ENCODE peak calls at places on chromosomes 2 and 18, in nine cellular contexts. L, K, D, I, B, M, H, R and S are unnamed samples.

GRCh38 chr2:183416741-183417140 is 292.5 kb downstream of the NUP35 start:
- DNase-seq in K (peak), I (no peak), B (no peak), R (no peak), H (no peak), M (no peak), L (no peak), D (no peak), S (no peak)

GRCh38 chr2:238528953-238529781 is 102.4 kb downstream of the ASB1 start:
- DNase-seq in H (no peak), I (peak), M (peak), L (no peak), D (peak), B (peak), K (no peak), R (peak), S (no peak)

GRCh38 chr2:233015048-233015645 is 2.1 kb upstream of the NGEF start:
- DNase-seq in I (no peak), R (no peak), D (no peak), L (no peak), B (no peak), K (no peak), M (no peak), H (no peak), S (no peak)

GRCh38 chr2:240462704-240463273 is 27.3 kb downstream of the GPC1 start:
- DNase-seq in K (peak), R (no peak), M (no peak), B (no peak), H (no peak), D (no peak), L (no peak), I (no peak), S (peak)

GRCh38 chr2:164896226-164896625 is 54.6 kb upstream of the COBLL1 start:
- DNase-seq in B (peak), I (peak), M (peak), K (no peak), R (peak), L (no peak), H (no peak), D (no peak), S (no peak)

GRCh38 chr18:10453885-10454772 is at the start of gene APCDD1:
- DNase-seq in M (peak), R (no peak), L (peak), B (no peak), K (peak), D (peak), H (no peak), I (no peak), S (peak)

GRCh38 chr18:36503477-36503876 is 206.0 kb downstream of the FHOD3 start:
- DNase-seq in R (no peak), K (no peak), M (no peak), D (no peak), I (no peak), B (no peak), L (no peak), H (no peak), S (no peak)

GRCh38 chr2:64831134-64831976 is 157.8 kb upstream of the SLC1A4 start:
- DNase-seq in D (peak), B (peak), R (peak), I (peak), K (peak), M (peak), L (peak), H (peak), S (peak)

GRCh38 chr18:68734311-68734710 is 19.4 kb upstream of the TMX3 start:
- DNase-seq in H (no peak), B (no peak), L (no peak), I (peak), R (peak), D (no peak), K (no peak), M (peak), S (no peak)

GRCh38 chr2:79585701-79586428 is 73.0 kb downstream of the CTNNA2 start:
- DNase-seq in B (peak), R (peak), D (no peak), H (no peak), K (no peak), I (peak), L (no peak), M (no peak), S (no peak)

GRCh38 chr18:6960656-6961055 is 156.9 kb downstream of the LAMA1 start:
- DNase-seq in I (peak), H (no peak), L (no peak), K (no peak), M (peak), B (peak), D (peak), R (no peak), S (no peak)

GRCh38 chr18:51135795-51136194 is 61.7 kb downstream of the MEX3C start:
- DNase-seq in B (no peak), R (no peak), I (no peak), L (no peak), M (no peak), H (peak), K (no peak), D (no peak), S (no peak)
- TF ChIP-seq CTCF in B (peak), R (peak), I (no peak), L (no peak), M (peak), H (peak), K (peak), D (peak), S (no peak)

DNA sequence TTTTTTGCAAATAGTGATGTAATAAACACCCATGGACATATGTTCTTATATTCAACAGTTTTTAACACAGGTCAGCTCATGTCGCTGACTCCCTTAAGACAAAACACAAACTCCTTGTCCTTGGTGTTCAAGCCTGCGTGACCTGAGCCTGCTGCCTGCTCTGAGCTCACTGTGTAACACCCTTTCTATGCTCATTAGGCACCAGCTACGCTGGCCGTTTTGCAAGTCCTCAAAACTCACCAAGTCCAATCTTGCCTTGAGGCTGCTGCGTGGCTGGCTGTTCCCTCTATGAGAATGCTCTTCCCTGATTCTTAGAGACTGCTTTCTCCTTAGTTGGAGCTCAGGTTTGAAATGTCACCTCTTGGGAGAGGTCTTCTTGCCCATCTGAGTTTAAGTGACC is 100.5 kb upstream of the GLI2 start:
- DNase-seq in D (no peak), L (no peak), H (no peak), M (no peak), I (no peak), K (no peak), B (no peak), R (no peak), S (no peak)
- TF ChIP-seq CTCF in D (no peak), L (no peak), H (no peak), M (no peak), I (no peak), K (no peak), B (no peak), R (no peak), S (no peak)

GRCh38 chr2:179899666-179900065 is 38.3 kb upstream of the ZNF385B start:
- DNase-seq in K (no peak), B (no peak), I (no peak), R (no peak), M (no peak), D (no peak), L (no peak), H (no peak), S (no peak)

GRCh38 chr2:179900655-179901054 is 39.2 kb upstream of the ZNF385B start:
- DNase-seq in H (no peak), I (no peak), B (no peak), R (no peak), M (no peak), L (no peak), K (no peak), D (no peak), S (no peak)

GRCh38 chr2:179893616-179894015 is 32.2 kb upstream of the ZNF385B start:
- DNase-seq in B (no peak), H (no peak), M (no peak), I (no peak), K (no peak), R (no peak), L (no peak), D (no peak), S (no peak)

DNA sequence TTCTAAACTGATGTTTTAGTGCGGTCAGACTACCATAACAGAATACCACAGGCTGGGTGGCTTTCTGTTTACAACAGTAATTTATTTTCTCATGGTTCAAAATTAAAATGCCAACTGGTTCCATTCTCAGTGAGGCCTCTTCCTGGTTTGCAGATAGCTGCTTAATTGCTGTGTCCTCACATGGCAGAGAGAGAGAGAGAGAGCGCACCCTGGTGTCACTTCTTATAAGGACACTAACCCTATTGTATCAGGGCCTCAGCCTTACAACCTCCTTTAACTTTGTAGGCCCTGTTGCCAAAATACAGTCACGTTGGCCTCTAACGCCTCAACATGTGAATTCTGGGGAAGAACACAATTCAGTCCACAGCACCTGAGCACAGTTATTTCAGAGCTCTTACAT is 37.5 kb upstream of the ZNF385B start:
- DNase-seq in H (peak), I (peak), K (peak), R (peak), B (peak), M (peak), D (peak), L (no peak), S (no peak)
- TF ChIP-seq CTCF in H (peak), I (peak), K (peak), R (peak), B (peak), M (peak), D (peak), L (no peak), S (no peak)

DNA sequence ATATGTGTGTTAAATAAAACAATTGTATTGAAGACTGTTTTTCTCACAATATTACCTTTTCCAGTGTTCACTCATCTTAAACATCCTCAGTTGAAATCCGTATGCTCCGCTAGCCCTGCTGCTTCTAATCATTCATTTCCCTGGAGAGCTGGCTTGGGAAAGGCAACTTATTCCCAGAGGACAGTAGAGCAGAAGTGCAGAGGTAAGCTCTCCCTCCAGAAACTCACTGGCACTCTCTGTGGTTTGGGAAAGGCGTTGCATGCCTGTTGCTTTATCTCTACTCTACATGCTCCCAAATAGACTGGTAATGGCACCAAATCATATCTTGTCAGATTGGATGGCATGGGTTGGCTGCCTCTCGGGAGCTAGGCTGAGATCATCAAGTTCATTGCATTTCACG is 117.1 kb upstream of the BOD1L2 start:
- DNase-seq in D (no peak), L (no peak), H (no peak), I (no peak), M (peak), K (no peak), B (peak), R (no peak), S (no peak)
- TF ChIP-seq CTCF in D (peak), L (no peak), H (peak), I (peak), M (no peak), K (no peak), B (peak), R (no peak), S (no peak)

GRCh38 chr2:128714861-128715312 is 396.2 kb upstream of the HS6ST1 start:
- DNase-seq in B (no peak), D (no peak), M (no peak), K (peak), I (no peak), R (no peak), L (no peak), H (no peak), S (no peak)
- TF ChIP-seq CTCF in B (no peak), D (no peak), M (peak), K (no peak), I (no peak), R (no peak), L (no peak), H (peak), S (no peak)

DNA sequence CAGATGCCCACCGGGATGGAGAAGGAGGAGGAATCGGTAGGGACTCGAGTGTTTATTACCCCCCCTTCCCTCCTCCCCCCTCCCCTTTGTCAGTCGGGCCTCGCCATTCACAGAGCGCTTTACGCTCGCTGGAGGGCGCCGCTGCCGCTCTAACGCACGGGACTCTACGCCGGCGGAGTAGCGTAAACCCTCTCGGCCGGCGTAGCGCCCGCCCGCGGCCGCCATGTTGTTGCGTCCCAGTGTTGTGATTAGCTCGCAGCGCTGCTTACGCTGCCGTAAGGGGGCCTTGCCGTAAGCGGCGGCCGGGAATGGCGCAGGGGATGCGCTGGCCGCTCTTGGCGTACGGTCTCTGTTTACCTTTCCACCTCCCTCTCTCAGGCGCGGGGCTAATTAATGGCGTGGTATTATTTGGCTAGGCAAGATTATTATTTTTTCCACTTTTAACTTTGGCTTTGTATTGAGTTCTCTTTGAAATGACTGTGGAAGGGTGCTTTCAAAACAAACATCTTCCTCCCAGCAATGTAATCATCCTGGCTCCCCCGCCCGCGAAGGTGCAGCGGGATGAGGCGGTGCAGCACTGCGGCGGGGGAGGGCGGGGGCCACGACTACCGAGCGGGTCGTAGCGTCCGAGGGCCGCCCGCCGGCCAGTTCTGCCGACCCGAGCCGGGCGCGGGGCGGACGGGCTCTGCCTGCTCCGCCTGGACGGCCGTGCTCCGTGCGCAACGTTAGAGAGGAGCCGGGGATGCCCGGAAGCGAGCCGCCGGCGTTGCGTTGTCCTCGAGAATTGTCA is 779 bp downstream of the EPC2 start:
- DNase-seq in R (peak), H (peak), M (peak), D (peak), I (peak), B (peak), K (peak), L (peak), S (peak)
- TF ChIP-seq CTCF in R (peak), H (no peak), M (peak), D (peak), I (peak), B (peak), K (no peak), L (peak), S (no peak)

GRCh38 chr2:162343492-162343823 is 474 bp upstream of the GCA start:
- DNase-seq in I (no peak), M (no peak), L (no peak), H (no peak), R (no peak), B (no peak), K (no peak), D (no peak), S (no peak)

GRCh38 chr2:162340822-162341221 is 3.1 kb upstream of the GCA start:
- DNase-seq in R (no peak), K (no peak), H (no peak), I (no peak), B (no peak), M (no peak), D (no peak), L (no peak), S (no peak)

GRCh38 chr2:162342841-162343240 is 1.1 kb upstream of the GCA start:
- DNase-seq in R (no peak), L (no peak), B (no peak), K (no peak), M (no peak), H (no peak), I (no peak), D (no peak), S (no peak)

GRCh38 chr2:162344617-162344950 is 652 bp downstream of the GCA start:
- DNase-seq in D (no peak), R (no peak), M (no peak), B (no peak), I (no peak), K (no peak), H (no peak), L (no peak), S (no peak)

GRCh38 chr2:162343824-162344616 is at the start of gene GCA:
- DNase-seq in M (peak), H (peak), L (peak), R (peak), D (peak), I (peak), K (peak), B (peak), S (peak)
- TF ChIP-seq CTCF in M (no peak), H (no peak), L (no peak), R (no peak), D (no peak), I (no peak), K (no peak), B (peak), S (no peak)

GRCh38 chr2:175035806-175036205 is 30.6 kb upstream of the CHN1 start:
- DNase-seq in B (no peak), K (no peak), M (no peak), I (no peak), D (no peak), H (no peak), L (no peak), R (no peak), S (no peak)

GRCh38 chr2:175039031-175039430 is 33.9 kb upstream of the CHN1 start:
- DNase-seq in D (no peak), I (no peak), R (no peak), L (no peak), H (no peak), B (no peak), M (no peak), K (no peak), S (no peak)

GRCh38 chr2:175034728-175035127 is 29.5 kb upstream of the CHN1 start:
- DNase-seq in D (no peak), M (no peak), K (no peak), B (no peak), R (no peak), H (no peak), L (no peak), I (no peak), S (no peak)

GRCh38 chr2:175037941-175038340 is 32.8 kb upstream of the CHN1 start:
- DNase-seq in K (no peak), L (no peak), B (no peak), D (no peak), H (no peak), I (no peak), M (no peak), R (no peak), S (no peak)

DNA sequence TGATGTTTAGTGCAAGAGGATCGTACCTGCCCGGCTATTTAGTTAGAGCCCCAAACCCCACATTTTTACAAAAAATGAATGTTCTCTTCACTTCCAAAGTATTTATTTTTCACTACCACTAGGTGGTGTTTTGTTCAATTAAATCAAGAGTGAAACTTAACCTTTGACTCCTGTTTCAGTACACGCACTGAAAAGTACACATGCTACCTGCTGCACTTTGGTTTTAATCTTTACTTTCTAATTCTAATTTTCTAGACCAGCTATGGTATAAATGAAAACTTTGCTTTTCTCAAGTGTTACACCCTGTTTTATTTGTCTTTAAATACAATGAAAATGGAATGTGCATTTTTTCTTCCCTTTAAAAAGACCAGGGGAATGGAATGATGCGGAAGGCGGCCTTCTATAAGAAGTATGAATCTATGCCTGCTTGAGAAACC is 31.4 kb upstream of the CHN1 start:
- DNase-seq in D (no peak), M (peak), B (peak), I (peak), R (peak), L (no peak), H (peak), K (no peak), S (no peak)
- TF ChIP-seq CTCF in D (peak), M (peak), B (no peak), I (peak), R (peak), L (peak), H (peak), K (peak), S (peak)